ENCODE peak calls at places on chromosome 9, in five cellular contexts. L is HCT116, Y is K562, A is GM12878, B is HepG2. J is an unnamed sample.

GRCh38 chr9:86902606-86903460 is 44.5 kb downstream of the GAS1 start:
- DNase-seq in B (no peak), A (no peak), L (no peak), Y (no peak), J (no peak)

GRCh38 chr9:81264516-81264915 is 424.8 kb downstream of the TLE1 start:
- DNase-seq in L (no peak), Y (no peak), A (no peak), B (no peak), J (no peak)

GRCh38 chr9:127126981-127127380 is 4.5 kb upstream of the ANGPTL2 start:
- DNase-seq in L (no peak), B (no peak), Y (no peak), A (no peak), J (no peak)

GRCh38 chr9:137163101-137163661 is 6.7 kb downstream of the LRRC26 start:
- DNase-seq in B (no peak), A (no peak), L (peak), Y (peak), J (no peak)

GRCh38 chr9:84652496-84653081 is 16.9 kb upstream of the NTRK2 start:
- DNase-seq in Y (no peak), A (no peak), B (no peak), L (no peak), J (no peak)

GRCh38 chr9:125970340-125970739 is 223.2 kb downstream of the PBX3 start:
- DNase-seq in B (no peak), A (no peak), L (no peak), Y (no peak), J (no peak)

GRCh38 chr9:7788772-7789171 is 10.8 kb downstream of the DMAC1 start:
- DNase-seq in A (no peak), Y (no peak), L (no peak), B (no peak), J (no peak)

GRCh38 chr9:23851024-23851629 is 25.1 kb upstream of the ELAVL2 start:
- DNase-seq in B (no peak), Y (no peak), A (no peak), L (no peak), J (no peak)

GRCh38 chr9:4904322-4905134 is 80.5 kb upstream of the JAK2 start:
- DNase-seq in B (no peak), A (no peak), Y (no peak), L (no peak), J (no peak)

GRCh38 chr9:80775515-80775914 is 913.8 kb downstream of the TLE1 start:
- DNase-seq in L (no peak), B (no peak), Y (no peak), A (no peak), J (no peak)

GRCh38 chr9:135504262-135505229 is 4.1 kb downstream of the MRPS2 start:
- DNase-seq in L (peak), B (peak), A (no peak), Y (peak), J (peak)

GRCh38 chr9:112112519-112112918 is 62.6 kb downstream of the SUSD1 start:
- DNase-seq in B (no peak), Y (no peak), A (no peak), L (peak), J (no peak)

GRCh38 chr9:104864675-104865104 is 63.3 kb downstream of the ABCA1 start:
- DNase-seq in B (no peak), A (no peak), L (no peak), Y (no peak), J (no peak)

GRCh38 chr9:74951107-74951720 is 1.5 kb downstream of the C9orf40 start:
- DNase-seq in A (no peak), Y (no peak), B (no peak), L (no peak), J (no peak)

GRCh38 chr9:116687762-116688160 is 656 bp downstream of the TRIM32 start:
- DNase-seq in L (no peak), Y (peak), B (no peak), A (no peak), J (no peak)

GRCh38 chr9:136655244-136656225 is 7.2 kb upstream of the EGFL7 start:
- DNase-seq in Y (no peak), L (no peak), A (no peak), B (no peak), J (no peak)

GRCh38 chr9:123640792-123641222 is 284.8 kb downstream of the CRB2 start:
- DNase-seq in L (no peak), Y (no peak), A (peak), B (no peak), J (no peak)

GRCh38 chr9:123421801-123422455 is 65.9 kb downstream of the CRB2 start:
- DNase-seq in L (no peak), A (no peak), B (no peak), Y (no peak), J (peak)

GRCh38 chr9:14652729-14653377 is 40.4 kb downstream of the ZDHHC21 start:
- DNase-seq in Y (no peak), L (no peak), B (peak), A (no peak), J (no peak)

GRCh38 chr9:19411316-19411715 is 2.5 kb downstream of the ACER2 start:
- DNase-seq in B (no peak), Y (no peak), A (no peak), L (no peak), J (no peak)

GRCh38 chr9:16413509-16414016 is 456.9 kb downstream of the BNC2 start:
- DNase-seq in Y (no peak), B (peak), L (no peak), A (no peak), J (no peak)

GRCh38 chr9:127873886-127874285 is 3.6 kb downstream of the AK1 start:
- DNase-seq in B (no peak), L (no peak), A (no peak), Y (no peak), J (peak)

GRCh38 chr9:33294670-33295432 is 4.5 kb downstream of the NFX1 start:
- DNase-seq in A (no peak), B (no peak), L (no peak), Y (no peak), J (no peak)

GRCh38 chr9:70421272-70422180 is 7.1 kb upstream of the KLF9 start:
- DNase-seq in Y (no peak), A (no peak), B (no peak), L (no peak), J (peak)

GRCh38 chr9:12809720-12810119 is 34.9 kb downstream of the LURAP1L start:
- DNase-seq in B (no peak), Y (no peak), L (no peak), A (no peak), J (no peak)

GRCh38 chr9:35658894-35659220 is 765 bp downstream of the CCDC107 start:
- DNase-seq in L (peak), A (no peak), B (peak), Y (no peak), J (no peak)

GRCh38 chr9:35903049-35903448 is 3.0 kb upstream of the HRCT1 start:
- DNase-seq in A (no peak), L (peak), B (peak), Y (peak), J (peak)

GRCh38 chr9:120869726-120870125 is 7.3 kb downstream of the PHF19 start:
- DNase-seq in A (no peak), Y (no peak), L (no peak), B (no peak), J (no peak)

GRCh38 chr9:3732077-3733038 is 206.6 kb upstream of the RFX3 start:
- DNase-seq in L (peak), A (peak), B (peak), Y (peak), J (peak)
- TF ChIP-seq JUND in L (no peak), A (no peak), B (no peak), Y (no peak), J (no peak)

GRCh38 chr9:131738838-131739191 is 1.1 kb downstream of the RAPGEF1 start:
- DNase-seq in L (no peak), Y (no peak), A (no peak), B (no peak), J (peak)

GRCh38 chr9:131738293-131738692 is 1.6 kb downstream of the RAPGEF1 start:
- DNase-seq in B (no peak), L (no peak), Y (no peak), A (no peak), J (no peak)

GRCh38 chr9:131740898-131741297 is 1.0 kb upstream of the RAPGEF1 start:
- DNase-seq in Y (no peak), B (no peak), A (no peak), L (no peak), J (no peak)

GRCh38 chr9:131739192-131739961 is 499 bp downstream of the RAPGEF1 start:
- DNase-seq in Y (peak), L (no peak), B (no peak), A (no peak), J (peak)

DNA sequence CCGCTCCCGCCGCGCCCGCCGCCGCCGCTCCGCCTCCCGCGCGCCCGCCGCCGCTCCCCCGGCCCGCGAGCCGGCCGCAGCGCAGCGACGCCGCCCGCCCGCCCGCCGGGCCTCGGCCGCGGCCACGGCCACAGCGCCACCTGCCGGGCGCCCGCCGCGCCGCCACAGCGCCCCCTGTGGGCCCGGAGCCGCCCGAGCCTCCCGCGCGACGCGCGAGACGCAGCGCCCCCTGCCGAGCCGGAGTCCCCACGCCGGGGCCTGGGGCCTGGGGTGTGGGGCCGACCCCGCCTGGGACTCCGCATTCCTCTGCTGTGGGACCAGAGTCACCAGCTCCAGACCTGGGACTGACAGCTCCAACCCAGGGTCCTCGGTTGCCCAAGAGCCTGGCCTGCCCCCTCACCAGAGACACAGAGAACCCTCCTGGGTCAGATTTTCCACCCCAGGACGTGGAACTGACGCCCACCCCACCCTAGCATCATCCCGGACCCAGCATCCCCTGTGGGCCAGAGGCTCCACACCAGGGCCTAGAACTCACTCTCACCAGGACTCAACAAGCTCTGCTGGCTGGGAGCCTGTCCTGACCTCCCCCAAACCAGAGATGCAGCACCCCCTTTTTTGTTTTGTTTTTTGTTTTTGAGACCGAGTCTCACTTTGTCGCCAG is at the start of gene RAPGEF1:
- DNase-seq in Y (peak), B (no peak), A (no peak), L (no peak), J (peak)
- TF ChIP-seq JUND in Y (no peak), B (no peak), A (no peak), L (no peak), J (no peak)

GRCh38 chr9:122346478-122347347 is 24.1 kb upstream of the PTGS1 start:
- DNase-seq in B (peak), A (no peak), L (no peak), Y (no peak), J (peak)
- TF ChIP-seq JUND in B (peak), A (no peak), L (no peak), Y (no peak), J (no peak)

DNA sequence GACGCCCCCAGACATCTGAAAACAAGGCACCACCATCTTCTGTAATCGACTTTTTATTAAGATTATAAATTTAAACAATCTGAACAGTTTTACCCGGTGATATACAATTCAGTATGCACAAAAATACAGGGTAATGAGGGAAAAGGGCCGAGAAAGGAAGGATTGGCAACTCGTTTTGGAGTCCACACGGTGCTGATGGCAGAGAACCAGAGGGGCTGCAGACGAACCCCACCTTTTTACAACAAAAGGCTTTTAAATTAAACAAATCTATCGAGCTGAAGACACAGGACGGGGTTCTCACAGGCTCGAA is 2.6 kb downstream of the IER5L start:
- DNase-seq in Y (no peak), A (no peak), L (peak), B (no peak), J (no peak)
- TF ChIP-seq JUND in Y (no peak), A (no peak), L (no peak), B (no peak), J (no peak)

J was measured in T47D.